ENCODE peak calls at places on chromosome 14, in five cellular contexts. V is A172; U is CD4-positive, CD25-positive, alpha-beta regulatory T cell; Q is NCI-H748 treated with DMSO at 0.1 percent for 48 hours; B is kidney glomerular epithelial cell. D is an unnamed sample.
A peak's percentile ranks its signal among the peaks of the same experiment; 100 is the strongest.

GRCh38 chr14:91731018-91731417 is 868 bp downstream of the CATSPERB start:
- DNase-seq in B (no peak), U (no peak), Q (no peak), V (no peak), D (no peak)

GRCh38 chr14:103224996-103225874 is 102.0 kb downstream of the TNFAIP2 start:
- DNase-seq in B (no peak), U (no peak), V (no peak), Q (no peak), D (no peak)

GRCh38 chr14:93914278-93914677 is 12.9 kb upstream of the FAM181A start:
- DNase-seq in B (no peak), Q (no peak), U (no peak), V (no peak), D (no peak)

GRCh38 chr14:99879401-99880295 is 86.4 kb downstream of the EML1 start:
- DNase-seq in V (peak; percentile 40), U (no peak), B (peak; percentile 56), Q (no peak), D (no peak)

GRCh38 chr14:89963288-89963978 is 7.7 kb downstream of the TDP1 start:
- DNase-seq in U (no peak), B (no peak), Q (no peak), V (no peak), D (no peak)

GRCh38 chr14:53316504-53316903 is 163.4 kb upstream of the DDHD1 start:
- DNase-seq in B (no peak), Q (no peak), U (no peak), V (no peak), D (no peak)

GRCh38 chr14:41868396-41868795 is 261.7 kb downstream of the LRFN5 start:
- DNase-seq in U (no peak), Q (no peak), B (no peak), V (no peak), D (no peak)

GRCh38 chr14:61860294-61860918 is 98.2 kb downstream of the SNAPC1 start:
- DNase-seq in U (peak; percentile 9), V (peak; percentile 32), Q (peak; percentile 44), B (peak; percentile 47), D (peak; percentile 23)

GRCh38 chr14:74980746-74981661 is 21.7 kb upstream of the EIF2B2 start:
- DNase-seq in B (peak; percentile 5), Q (no peak), V (peak; percentile 86), U (no peak), D (no peak)

GRCh38 chr14:20539906-20540305 is 20.9 kb downstream of the RNASE9 start:
- DNase-seq in B (no peak), Q (no peak), V (no peak), U (no peak), D (no peak)

GRCh38 chr14:60753264-60754126 is 18.9 kb downstream of the MNAT1 start:
- DNase-seq in V (no peak), U (peak; percentile 7), Q (no peak), B (no peak), D (no peak)

GRCh38 chr14:103372552-103373304 is 12.5 kb upstream of the MARK3 start:
- DNase-seq in U (no peak), Q (no peak), B (peak; percentile 82), V (peak; percentile 87), D (peak; percentile 63)

GRCh38 chr14:100828448-100828834 is 2.5 kb downstream of the MEG3 start:
- DNase-seq in U (no peak), V (no peak), B (no peak), Q (no peak), D (no peak)

GRCh38 chr14:90820958-90821357 is 4.7 kb upstream of the TTC7B start:
- DNase-seq in U (peak; percentile 12), B (no peak), V (peak; percentile 81), Q (no peak), D (no peak)

GRCh38 chr14:26081043-26081442 is 516.8 kb downstream of the NOVA1 start:
- DNase-seq in U (no peak), V (no peak), B (no peak), Q (no peak), D (no peak)

GRCh38 chr14:105853089-105853906 is 326.9 kb downstream of the TMEM121 start:
- DNase-seq in B (no peak), U (no peak), Q (no peak), V (no peak), D (no peak)

GRCh38 chr14:74905595-74906142 is 17.4 kb downstream of the RPS6KL1 start:
- DNase-seq in U (peak; percentile 68), V (peak; percentile 15), Q (peak; percentile 4), B (peak; percentile 15), D (peak; percentile 19)

D was measured in Caki2.